ENCODE peak calls at places on chromosomes 13 and 19, in nine cellular contexts. F is stomach, V is A549, Z is adrenal gland, X is aorta, T is left ventricle myocardium inferior, W is fibroblast of lung, Y is esophagus muscularis mucosa, R is heart left ventricle. M is an unnamed sample. For H3K4me1, the result is how much of the 10 kb centered on the place peaks cover.

GRCh38 chr13:82593239-82593638 is 1289.0 kb downstream of the SLITRK1 start:
- DNase-seq in Z (no peak), W (no peak), V (no peak), T (no peak), R (no peak), X (no peak), F (no peak), Y (no peak), M (no peak)

GRCh38 chr13:58879114-58879513 is 1247.6 kb downstream of the PCDH17 start:
- DNase-seq in Z (no peak), Y (no peak), X (no peak), V (no peak), F (no peak), R (no peak), W (no peak), T (no peak), M (no peak)

GRCh38 chr19:15324791-15325519 is 7.4 kb downstream of the BRD4 start:
- DNase-seq in T (no peak), X (peak), W (no peak), V (no peak), Z (peak), Y (no peak), R (no peak), F (peak), M (peak)

GRCh38 chr19:48487544-48487943 is 18.4 kb downstream of the CYTH2 start:
- DNase-seq in X (no peak), W (no peak), R (no peak), F (no peak), T (no peak), V (no peak), Z (no peak), Y (no peak), M (no peak)

GRCh38 chr19:31350033-31350692 is 927 bp upstream of the TSHZ3 start:
- DNase-seq in Z (peak), V (no peak), W (peak), Y (no peak), R (peak), T (peak), X (peak), F (no peak), M (peak)

GRCh38 chr19:45528149-45528743 is 21.0 kb downstream of the VASP start:
- DNase-seq in R (no peak), T (no peak), F (no peak), W (peak), V (peak), Y (no peak), X (no peak), Z (peak), M (peak)

GRCh38 chr13:35732565-35732964 is 256.1 kb upstream of the MAB21L1 start:
- DNase-seq in Y (peak), T (peak), F (no peak), W (no peak), R (no peak), X (no peak), Z (no peak), V (no peak), M (no peak)

GRCh38 chr13:81577601-81578000 is 1236.7 kb upstream of the SPRY2 start:
- DNase-seq in T (no peak), R (no peak), W (no peak), F (no peak), Y (no peak), Z (no peak), X (no peak), V (no peak), M (no peak)

GRCh38 chr19:6498294-6499036 is 3.6 kb downstream of the TUBB4A start:
- DNase-seq in R (no peak), W (no peak), Z (peak), X (no peak), Y (no peak), V (no peak), T (no peak), F (no peak), M (no peak)

GRCh38 chr19:10292789-10293636 is 3.3 kb downstream of the ICAM5 start:
- DNase-seq in X (no peak), T (no peak), Z (no peak), F (no peak), R (no peak), Y (no peak), V (no peak), W (no peak), M (no peak)

GRCh38 chr13:33536639-33537425 is 251.3 kb upstream of the STARD13 start:
- DNase-seq in Z (no peak), X (no peak), F (no peak), T (no peak), W (peak), V (peak), Y (no peak), R (no peak), M (no peak)

GRCh38 chr19:56115490-56115889 is 5.6 kb downstream of the ZNF787 start:
- DNase-seq in R (no peak), T (no peak), Z (no peak), V (no peak), Y (no peak), X (no peak), W (no peak), F (no peak), M (no peak)

GRCh38 chr19:3984908-3985642 is at the start of gene EEF2:
- DNase-seq in V (peak), T (peak), Z (peak), Y (peak), W (peak), R (peak), F (peak), X (peak), M (peak)

GRCh38 chr19:14507704-14508246 is 10.4 kb downstream of the DNAJB1 start:
- DNase-seq in Y (no peak), W (peak), R (no peak), X (no peak), V (peak), T (no peak), Z (no peak), F (no peak), M (no peak)

GRCh38 chr13:41709511-41709910 is 251.4 kb downstream of the VWA8 start:
- DNase-seq in V (no peak), Z (no peak), X (no peak), W (no peak), F (no peak), R (no peak), Y (no peak), T (no peak), M (no peak)

GRCh38 chr19:38721977-38722773 is 22.1 kb downstream of the CAPN12 start:
- DNase-seq in X (no peak), R (peak), W (no peak), Z (no peak), F (peak), T (peak), Y (no peak), V (no peak), M (no peak)

GRCh38 chr13:85108356-85108755 is 690.9 kb downstream of the SLITRK6 start:
- DNase-seq in T (no peak), X (no peak), R (no peak), V (no peak), Z (no peak), F (no peak), Y (no peak), W (no peak), M (no peak)

GRCh38 chr13:106143930-106144709 is 391.3 kb downstream of the EFNB2 start:
- DNase-seq in V (no peak), W (no peak), X (no peak), R (no peak), Y (no peak), T (no peak), Z (no peak), F (peak), M (peak)

GRCh38 chr19:11578342-11579142 is 1.1 kb upstream of the ACP5 start:
- DNase-seq in V (no peak), T (peak), W (peak), Z (peak), X (no peak), Y (no peak), F (peak), R (peak), M (no peak)

GRCh38 chr13:113497217-113497616 is 6.7 kb upstream of the DCUN1D2 start:
- DNase-seq in V (no peak), F (no peak), T (no peak), X (no peak), W (peak), R (no peak), Z (no peak), Y (no peak), M (no peak)

GRCh38 chr13:102487330-102487729 is 85.5 kb upstream of the FGF14 start:
- DNase-seq in X (no peak), T (no peak), Z (no peak), Y (no peak), W (no peak), R (no peak), F (no peak), V (no peak), M (no peak)

GRCh38 chr13:87982436-87982835 is 311.3 kb downstream of the SLITRK5 start:
- DNase-seq in R (no peak), Y (no peak), F (no peak), W (no peak), T (no peak), V (no peak), X (no peak), Z (no peak), M (no peak)

DNA sequence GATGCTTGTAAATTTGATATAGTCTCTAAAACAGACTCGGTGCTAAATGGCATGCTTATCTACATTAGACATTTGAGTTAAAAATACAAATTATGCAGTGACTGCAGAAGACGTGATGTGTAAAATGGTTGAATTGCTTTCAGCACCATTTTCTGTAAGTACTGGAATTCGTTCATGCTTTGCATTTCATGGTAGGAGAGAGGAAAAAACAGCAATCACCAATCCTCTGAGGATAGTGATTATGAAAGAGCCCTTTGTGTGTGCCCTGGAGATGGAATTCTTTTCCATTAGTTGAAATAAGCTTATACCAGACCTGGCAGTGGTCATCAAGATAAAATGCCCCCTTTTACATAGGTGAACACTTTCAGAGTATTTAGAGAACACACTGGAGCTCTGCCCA is 1.7 kb downstream of the CNMD start:
- DNase-seq in T (no peak), Z (no peak), F (no peak), Y (no peak), X (no peak), R (no peak), W (no peak), V (no peak), M (no peak)
- H3K4me3 ChIP-seq in T (no peak), Z (no peak), F (no peak), Y (no peak), X (no peak), R (no peak), W (no peak), V (no peak), M (no peak)

DNA sequence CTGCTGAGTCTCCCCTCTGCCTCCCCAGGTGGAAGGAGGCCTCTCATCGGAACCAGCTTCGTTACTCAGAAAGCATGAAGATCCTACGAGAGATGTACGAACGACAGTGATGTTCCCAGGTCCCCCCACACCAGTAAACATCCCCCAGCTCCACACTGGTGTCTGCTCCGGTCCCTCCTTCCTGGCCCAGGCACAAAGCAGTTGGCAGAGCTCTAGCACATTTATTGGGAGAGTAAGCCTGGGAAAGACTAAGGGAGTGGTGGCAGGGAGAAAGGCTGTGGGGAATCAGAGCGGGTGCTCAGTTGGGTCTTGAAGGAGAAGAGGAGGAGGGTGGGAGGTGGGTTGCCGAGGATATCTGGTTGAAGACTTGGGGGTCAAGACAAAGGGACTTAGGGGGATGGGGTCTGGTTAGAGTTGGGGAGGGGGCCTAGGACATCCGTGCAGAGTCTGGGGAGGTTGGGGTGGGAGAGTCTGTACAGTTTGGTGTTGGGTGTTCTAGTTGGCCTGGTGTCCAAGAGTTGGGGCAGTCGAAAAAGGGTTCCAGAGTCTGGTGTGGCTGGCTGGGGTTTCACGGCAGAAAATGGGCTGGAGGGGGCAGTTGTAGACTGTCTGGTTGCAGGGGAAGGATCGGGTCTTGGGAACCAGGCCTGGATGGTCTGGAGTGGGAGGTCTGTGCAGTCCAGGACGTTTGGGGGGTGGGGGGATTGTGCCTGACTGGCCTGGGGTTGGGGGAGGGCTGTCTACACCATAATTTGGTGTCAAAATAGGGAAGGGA is 2.3 kb downstream of the HSPB6 start:
- DNase-seq in V (no peak), T (no peak), Y (no peak), X (peak), R (no peak), W (peak), Z (peak), F (no peak), M (no peak)
- H3K4me1 ChIP-seq in V (under half), T (half or more), Y (half or more), X (under half), R (half or more), W (under half), Z (under half), F (under half), M (under half)

GRCh38 chr13:46166947-46167610 is 14.9 kb downstream of the LCP1 start:
- DNase-seq in F (no peak), T (no peak), Z (no peak), V (no peak), R (no peak), X (no peak), Y (no peak), W (no peak), M (no peak)

GRCh38 chr13:46168818-46169217 is 13.2 kb downstream of the LCP1 start:
- DNase-seq in V (no peak), Z (no peak), W (no peak), X (no peak), R (no peak), F (no peak), T (no peak), Y (no peak), M (no peak)

GRCh38 chr13:46166221-46166584 is 15.8 kb downstream of the LCP1 start:
- DNase-seq in R (no peak), W (no peak), Y (no peak), Z (no peak), F (no peak), V (no peak), T (no peak), X (no peak), M (no peak)

GRCh38 chr13:46170268-46170667 is 11.7 kb downstream of the LCP1 start:
- DNase-seq in V (no peak), W (no peak), R (no peak), T (no peak), F (peak), Z (no peak), X (no peak), Y (no peak), M (no peak)

GRCh38 chr13:46168341-46168740 is 13.6 kb downstream of the LCP1 start:
- DNase-seq in F (no peak), T (no peak), Y (no peak), V (no peak), Z (peak), R (no peak), X (no peak), W (no peak), M (no peak)
- H3K4me3 ChIP-seq in F (no peak), T (no peak), Y (no peak), V (no peak), Z (no peak), R (no peak), X (no peak), W (no peak), M (no peak)

GRCh38 chr19:1511989-1512338 is 855 bp downstream of the ADAMTSL5 start:
- DNase-seq in W (no peak), X (no peak), Z (no peak), T (no peak), Y (no peak), R (no peak), F (no peak), V (no peak), M (no peak)

GRCh38 chr19:1509589-1510441 is 3.0 kb downstream of the ADAMTSL5 start:
- DNase-seq in R (no peak), V (no peak), F (no peak), T (no peak), X (no peak), W (no peak), Y (no peak), Z (no peak), M (no peak)

GRCh38 chr19:1511318-1511988 is 1.4 kb downstream of the ADAMTSL5 start:
- DNase-seq in W (no peak), Z (no peak), Y (no peak), T (no peak), X (no peak), R (no peak), V (no peak), F (no peak), M (no peak)

GRCh38 chr19:1510807-1511206 is 2.0 kb downstream of the ADAMTSL5 start:
- DNase-seq in X (no peak), Z (no peak), W (no peak), V (no peak), Y (no peak), T (no peak), F (no peak), R (no peak), M (no peak)

GRCh38 chr19:1510442-1510806 is 2.4 kb downstream of the ADAMTSL5 start:
- DNase-seq in Y (no peak), X (no peak), V (no peak), Z (no peak), F (no peak), T (no peak), W (no peak), R (no peak), M (no peak)
- H3K4me1 ChIP-seq in Y (under half), X (under half), V (under half), Z (under half), F (under half), T (half or more), W (under half), R (half or more), M (under half)

DNA sequence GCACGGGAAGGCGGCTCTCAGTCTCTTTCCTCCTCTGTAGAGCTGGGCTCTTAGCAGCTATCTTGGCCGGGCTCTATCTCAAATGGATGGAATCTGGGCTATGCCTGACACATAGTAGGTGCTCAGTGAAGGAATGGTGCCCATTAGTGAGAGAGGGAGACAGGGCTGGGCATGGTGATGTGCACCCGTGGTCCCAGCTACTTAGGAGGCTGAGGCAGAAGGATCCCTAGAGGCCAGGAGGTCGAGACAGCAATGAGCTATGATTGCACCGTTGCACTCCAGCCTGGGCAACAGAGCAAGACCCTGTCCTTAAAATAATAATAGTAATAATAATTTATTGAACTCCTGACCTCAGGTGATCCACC is 14.7 kb downstream of the KLF2 start:
- DNase-seq in Z (no peak), R (no peak), X (no peak), W (no peak), Y (no peak), F (no peak), V (no peak), T (no peak), M (no peak)
- H3K4me3 ChIP-seq in Z (no peak), R (no peak), X (no peak), W (no peak), Y (no peak), F (no peak), V (no peak), T (no peak), M (no peak)

DNA sequence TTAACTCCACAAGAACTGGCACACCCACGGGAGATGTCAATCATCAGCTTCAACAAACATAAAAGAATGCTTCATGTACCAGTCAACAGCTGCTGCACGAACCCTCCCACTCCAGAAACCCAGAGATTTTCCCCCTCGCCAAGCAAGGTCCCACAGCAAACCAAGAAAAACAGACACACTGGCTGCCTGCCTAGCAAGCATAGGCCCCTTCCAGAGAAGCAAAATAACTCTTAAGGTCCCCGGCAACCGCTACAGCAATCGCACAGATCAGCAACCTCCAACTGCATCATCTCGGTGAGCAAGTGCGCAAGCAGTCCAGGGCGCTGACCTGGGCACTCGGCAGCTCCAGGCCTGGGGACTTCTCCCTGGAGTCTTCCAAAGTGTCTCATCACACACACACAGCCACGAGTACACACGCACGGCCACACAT is 125.2 kb downstream of the STK24 start:
- DNase-seq in X (peak), F (no peak), W (peak), Y (no peak), R (no peak), V (no peak), T (peak), Z (peak), M (no peak)
- H3K4me1 ChIP-seq in X (under half), F (under half), W (under half), Y (half or more), R (half or more), V (under half), T (half or more), Z (under half), M (under half)

DNA sequence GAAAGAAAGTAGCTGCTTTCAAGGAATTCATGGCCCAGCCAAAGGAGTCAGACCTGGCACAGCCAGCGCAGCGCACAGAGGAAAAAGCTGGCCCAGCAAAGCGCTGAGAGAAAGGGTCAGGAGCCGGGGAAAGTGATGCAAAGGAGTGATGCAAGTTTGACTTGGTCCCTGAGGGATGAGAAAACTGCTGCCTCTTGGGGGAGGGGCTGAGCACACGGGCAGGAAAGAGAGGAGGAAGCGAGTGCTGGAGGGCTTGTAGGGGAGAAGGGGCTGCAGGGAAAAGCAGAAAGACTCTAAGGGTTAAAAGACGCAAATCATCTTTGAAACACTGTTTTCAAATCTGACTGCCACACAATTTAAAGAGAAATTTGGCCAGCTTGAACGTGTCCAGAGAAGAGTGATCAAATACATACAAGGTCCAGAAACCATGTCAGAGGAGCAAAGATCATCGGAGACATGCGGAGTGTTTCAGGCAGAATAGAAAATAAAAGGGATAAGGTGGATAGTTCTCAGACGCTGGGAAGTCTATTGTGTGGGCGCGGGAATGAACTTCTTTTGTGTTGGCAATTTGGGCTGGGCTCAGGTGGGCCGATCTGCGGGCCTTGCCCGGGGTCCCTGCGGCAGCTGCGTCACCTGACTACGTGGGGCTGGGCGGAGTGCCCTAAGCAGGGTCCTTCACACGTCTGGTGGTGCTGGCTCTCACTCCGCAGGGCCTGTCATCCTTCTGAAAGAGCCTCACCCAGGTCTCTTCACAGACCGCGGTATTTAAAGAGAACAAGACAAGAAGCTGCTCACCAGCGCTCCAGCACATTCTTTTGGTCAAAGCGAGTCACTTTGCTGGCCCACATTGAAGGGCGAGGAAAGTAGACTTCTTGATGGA is 18.1 kb downstream of the N4BP2L1 start:
- DNase-seq in Y (no peak), X (peak), V (no peak), T (peak), W (peak), F (no peak), R (peak), Z (peak), M (no peak)
- H3K4me3 ChIP-seq in Y (peak), X (no peak), V (no peak), T (peak), W (no peak), F (peak), R (no peak), Z (no peak), M (no peak)

GRCh38 chr13:110332750-110333149 is 25.7 kb downstream of the COL4A2 start:
- DNase-seq in F (no peak), W (no peak), T (no peak), Z (no peak), R (no peak), V (no peak), Y (no peak), X (no peak), M (no peak)
- H3K4me1 ChIP-seq in F (under half), W (under half), T (half or more), Z (under half), R (half or more), V (under half), Y (half or more), X (under half), M (under half)